ENCODE peak calls at places on chromosomes 3 and 15, in seven cellular contexts. B, Z, D, X, H, W and J are unnamed samples.

GRCh38 chr3:124346487-124346886 is 354.6 kb upstream of the ROPN1 start:
- DNase-seq in X (no peak), H (no peak), Z (no peak), D (no peak), W (no peak), B (no peak), J (no peak)

GRCh38 chr3:134279466-134279865 is 28.8 kb upstream of the RYK start:
- DNase-seq in D (peak; percentile 38), B (no peak), W (no peak), X (no peak), Z (no peak), H (no peak), J (no peak)

GRCh38 chr15:92960996-92961681 is 61.0 kb downstream of the CHD2 start:
- DNase-seq in Z (no peak), W (no peak), X (no peak), H (no peak), B (no peak), D (no peak), J (no peak)

GRCh38 chr15:82737975-82738374 is 28.3 kb upstream of the AP3B2 start:
- DNase-seq in W (no peak), Z (no peak), H (no peak), X (no peak), B (no peak), D (peak; percentile 6), J (no peak)

GRCh38 chr3:51672083-51672475 is 1.0 kb downstream of the TEX264 start:
- DNase-seq in W (no peak), B (no peak), Z (no peak), H (no peak), D (no peak), X (no peak), J (no peak)

GRCh38 chr3:71258116-71258515 is 325.4 kb downstream of the FOXP1 start:
- DNase-seq in W (no peak), D (peak; percentile 81), B (peak; percentile 44), Z (no peak), H (peak; percentile 85), X (no peak), J (no peak)

GRCh38 chr3:139427283-139428060 is 38.0 kb upstream of the COPB2 start:
- DNase-seq in B (no peak), H (peak; percentile 87), X (peak; percentile 71), Z (peak; percentile 88), D (peak; percentile 72), W (no peak), J (peak; percentile 62)

GRCh38 chr3:196813903-196814302 is 53.8 kb upstream of the SENP5 start:
- DNase-seq in D (peak; percentile 42), Z (no peak), W (no peak), X (no peak), H (no peak), B (no peak), J (no peak)